ENCODE peak calls at places on chromosomes 4 and X, in nine cellular contexts. L is heart left ventricle, A is GM12878, K is uterus, O is tibial artery, X is HCT116, D is lower lobe of right lung, J is MM.1S, Q is GM06990. S is an unnamed sample.

GRCh38 chr4:6576512-6576911 is 1.5 kb downstream of the MAN2B2 start:
- DNase-seq in Q (no peak), K (no peak), A (no peak), O (no peak), L (no peak), D (no peak), J (no peak), X (no peak), S (no peak)

GRCh38 chrX:110428144-110428543 is 69.5 kb downstream of the RTL9 start:
- DNase-seq in Q (no peak), O (no peak), A (no peak), J (no peak), K (no peak), L (no peak), X (no peak), D (no peak), S (no peak)

GRCh38 chr4:65265526-65265925 is 404.8 kb downstream of the EPHA5 start:
- DNase-seq in D (no peak), A (no peak), X (no peak), L (no peak), J (no peak), K (no peak), Q (no peak), O (no peak), S (no peak)

GRCh38 chr4:168584321-168584771 is 87.5 kb downstream of the PALLD start:
- DNase-seq in D (no peak), X (no peak), O (no peak), J (no peak), L (no peak), Q (no peak), K (no peak), A (no peak), S (no peak)

GRCh38 chrX:66676990-66677389 is 38.1 kb upstream of the EDA2R start:
- DNase-seq in D (no peak), K (no peak), Q (no peak), A (no peak), J (peak; percentile 30), O (no peak), L (no peak), X (no peak), S (no peak)

GRCh38 chr4:138821321-138821720 is 194.3 kb upstream of the NOCT start:
- DNase-seq in O (no peak), J (no peak), Q (no peak), D (no peak), L (no peak), K (no peak), X (no peak), A (no peak), S (no peak)

GRCh38 chrX:83934220-83934619 is 73.3 kb downstream of the CYLC1 start:
- DNase-seq in D (no peak), J (no peak), K (no peak), L (no peak), O (no peak), X (no peak), Q (no peak), A (no peak), S (no peak)

GRCh38 chrX:17580529-17581155 is 156.7 kb upstream of the SCML1 start:
- DNase-seq in J (no peak), K (peak; percentile 50), Q (no peak), X (no peak), A (no peak), D (no peak), O (no peak), L (peak; percentile 27), S (no peak)

GRCh38 chrX:134603806-134604700 is 54.2 kb downstream of the PLAC1 start:
- DNase-seq in X (peak; percentile 71), L (no peak), J (no peak), D (no peak), Q (no peak), K (peak; percentile 43), O (peak; percentile 27), A (no peak), S (no peak)

GRCh38 chr4:152451496-152451895 is 84.4 kb downstream of the FBXW7 start:
- DNase-seq in O (no peak), K (no peak), Q (no peak), D (no peak), A (no peak), L (no peak), X (no peak), J (no peak), S (no peak)

GRCh38 chr4:184885602-184886001 is 59.8 kb upstream of the ACSL1 start:
- DNase-seq in Q (no peak), D (no peak), A (no peak), J (no peak), O (no peak), L (no peak), X (no peak), K (no peak), S (no peak)

GRCh38 chr4:30904593-30904992 is 184.4 kb downstream of the PCDH7 start:
- DNase-seq in K (no peak), A (no peak), Q (no peak), O (no peak), D (no peak), X (no peak), L (no peak), J (no peak), S (no peak)

GRCh38 chr4:30901781-30902479 is 181.8 kb downstream of the PCDH7 start:
- DNase-seq in A (no peak), O (no peak), X (peak; percentile 71), D (no peak), L (no peak), J (no peak), K (no peak), Q (no peak), S (no peak)

GRCh38 chr4:30903493-30903892 is 183.3 kb downstream of the PCDH7 start:
- DNase-seq in Q (no peak), O (no peak), X (no peak), D (no peak), L (no peak), A (no peak), K (no peak), J (no peak), S (no peak)

GRCh38 chr4:30904161-30904560 is 184.0 kb downstream of the PCDH7 start:
- DNase-seq in Q (no peak), L (no peak), J (no peak), D (no peak), K (no peak), A (no peak), X (no peak), O (no peak), S (no peak)
- H3K4me3 ChIP-seq in Q (no peak overlapping the region), L (no peak overlapping the region), J (no peak overlapping the region), D (no peak overlapping the region), K (no peak overlapping the region), A (no peak overlapping the region), X (no peak overlapping the region), O (no peak overlapping the region), S (no peak overlapping the region)

DNA sequence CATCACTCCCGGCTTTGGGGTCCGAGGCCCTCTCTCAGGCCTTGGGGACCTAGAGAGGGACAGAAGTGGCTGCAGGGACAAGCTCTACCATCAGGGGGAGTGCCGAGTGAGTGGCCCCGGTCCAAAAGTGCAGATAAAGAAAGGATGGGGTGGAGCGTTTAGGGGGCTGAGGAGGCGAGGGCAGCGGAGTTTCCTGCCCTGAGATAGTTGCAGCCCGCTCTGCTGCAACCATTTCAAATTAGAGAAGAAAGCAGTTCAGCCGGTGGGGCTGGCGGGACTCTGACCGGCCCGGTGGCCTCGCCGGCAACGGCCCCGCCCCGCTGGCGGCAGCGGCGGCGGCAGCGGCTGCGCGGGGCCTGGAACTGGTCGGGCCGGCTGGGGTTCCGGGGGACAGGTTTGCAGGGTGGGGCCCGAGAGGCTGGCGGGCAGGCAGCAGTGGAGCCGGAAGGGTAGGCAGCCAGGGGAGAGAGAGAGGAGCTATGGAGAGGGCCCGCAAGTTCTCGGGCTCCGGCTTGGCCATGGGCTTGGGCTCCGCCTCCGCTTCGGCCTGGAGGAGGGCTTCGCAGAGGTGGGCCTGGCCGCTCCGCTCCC is 7.6 kb downstream of the DLG3 start:
- DNase-seq in A (no peak), K (peak; percentile 57), J (peak; percentile 47), D (peak; percentile 60), O (peak; percentile 49), X (peak; percentile 18), L (peak; percentile 40), Q (peak; percentile 45), S (peak; percentile 41)
- TF ChIP-seq CTCF in A (peak; percentile 68), K (peak; percentile 56), J (peak; percentile 58), D (peak; percentile 59), O (peak; percentile 60), X (no peak), L (peak; percentile 66), Q (peak; percentile 74), S (peak; percentile 61)

GRCh38 chr4:76256032-76256431 is 4.5 kb downstream of the FAM47E start:
- DNase-seq in K (no peak), L (no peak), X (no peak), Q (no peak), D (no peak), O (no peak), J (no peak), A (no peak), S (no peak)

GRCh38 chr4:76253511-76253910 is 2.0 kb downstream of the FAM47E start:
- DNase-seq in Q (no peak), J (no peak), A (no peak), D (no peak), O (no peak), X (no peak), K (no peak), L (no peak), S (no peak)

GRCh38 chr4:76252271-76252653 is 741 bp downstream of the FAM47E start:
- DNase-seq in D (no peak), O (no peak), Q (no peak), J (no peak), A (no peak), L (no peak), X (no peak), K (no peak), S (no peak)

GRCh38 chr4:76250962-76251361 is 559 bp upstream of the FAM47E start:
- DNase-seq in X (no peak), L (no peak), K (no peak), J (peak; percentile 13), D (no peak), O (no peak), A (no peak), Q (no peak), S (no peak)

DNA sequence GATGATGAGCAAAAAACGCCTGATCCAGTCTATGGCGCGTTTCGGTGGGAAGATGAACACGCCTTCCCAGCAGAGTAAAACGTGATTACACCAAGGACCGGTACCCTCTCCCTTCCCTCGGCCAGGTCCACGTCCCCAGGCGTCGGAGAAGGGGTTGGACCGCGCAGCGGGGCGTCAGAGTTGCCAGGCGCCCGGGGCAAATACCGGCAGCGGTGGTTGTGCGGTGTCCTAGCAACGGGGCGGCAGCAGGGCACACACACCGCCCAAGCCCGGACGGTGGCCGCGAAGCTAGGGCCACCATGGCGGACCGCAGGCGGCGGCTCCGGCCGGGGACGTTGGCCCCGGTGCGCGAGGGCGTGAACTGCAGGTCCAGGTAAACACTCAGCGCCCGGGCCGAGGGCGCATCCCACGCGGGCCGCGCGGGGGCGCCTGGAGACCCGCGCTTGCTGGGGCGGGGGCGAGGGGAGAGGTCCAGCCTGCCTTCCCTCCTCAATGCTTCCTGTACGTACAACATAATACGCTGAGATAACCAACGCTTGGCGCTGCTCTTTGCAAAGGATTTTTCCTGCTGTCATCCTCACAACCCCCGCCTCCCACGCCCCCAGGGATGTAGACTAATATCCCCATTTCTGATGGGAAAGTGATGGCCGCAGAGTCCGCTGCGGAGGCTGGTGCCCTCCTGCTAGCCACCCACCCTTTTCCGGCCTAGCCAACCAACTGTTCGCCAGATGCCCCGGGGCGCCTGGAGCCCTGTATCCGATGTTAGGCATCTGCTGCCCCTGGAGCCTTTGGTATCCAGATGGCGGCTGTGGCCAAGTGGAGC is at the start of gene FAM47E:
- DNase-seq in A (no peak), D (peak; percentile 92), L (peak; percentile 76), K (peak; percentile 41), Q (peak; percentile 19), J (peak; percentile 69), X (no peak), O (peak; percentile 62), S (peak; percentile 40)
- H3K4me3 ChIP-seq in A (no peak within 1 kb of the TSS), D (peak within 1 kb of the TSS; percentile 61), L (peak within 1 kb of the TSS; percentile 52), K (peak within 1 kb of the TSS; percentile 49), Q (no peak within 1 kb of the TSS), J (peak within 1 kb of the TSS; percentile 67), X (peak within 1 kb of the TSS; percentile 52), O (peak within 1 kb of the TSS; percentile 79), S (no peak within 1 kb of the TSS)

GRCh38 chrX:107629533-107629909 is 1.2 kb downstream of the PRPS1 start:
- DNase-seq in Q (no peak), L (no peak), D (no peak), A (no peak), X (no peak), J (peak; percentile 11), K (no peak), O (no peak), S (peak; percentile 48)
- TF ChIP-seq CTCF in Q (peak; percentile 2), L (no peak), D (no peak), A (peak; percentile 25), X (no peak), J (peak; percentile 22), K (no peak), O (no peak), S (peak; percentile 19)